ENCODE peak calls at places on chromosomes 6 and 20, in ten cellular contexts. I is dermis blood vessel endothelial cell; Z is stimulated activated naive B cell treated with anti-CD40 and anti-IgM and Interleukin-4, amounts not matched to agents 10 μg/mL and 1 μg/mL and 100 μg/mL, for 72 hours; F is HTR-8/SVneo; Q is T-cell; T is AG09309; G is brain microvascular endothelial cell; P is stimulated activated CD4-positive, alpha-beta T cell treated with anti-CD3 and anti-CD28 coated beads, Interleukin-4, amount 100 ng/mL, for 1 hour; V is left cardiac atrium; S is mesenteric fat pad. A is an unnamed sample.

GRCh38 chr20:58022711-58023110 is 205.7 kb downstream of the ANKRD60 start:
- DNase-seq in I (no peak), Z (no peak), F (no peak), Q (no peak), T (no peak), G (no peak), P (no peak), V (no peak), S (peak; percentile 3), A (no peak)

GRCh38 chr6:47267301-47267700 is 42.4 kb downstream of the TNFRSF21 start:
- DNase-seq in I (no peak), Z (no peak), F (no peak), Q (no peak), T (no peak), G (peak; percentile 14), P (no peak), V (no peak), S (no peak), A (no peak)

GRCh38 chr6:96301781-96302180 is 219.8 kb upstream of the UFL1 start:
- DNase-seq in I (no peak), Z (no peak), F (no peak), Q (no peak), T (no peak), G (no peak), P (no peak), V (no peak), S (no peak), A (no peak)

GRCh38 chr20:725491-725890 is 42.8 kb downstream of the SLC52A3 start:
- DNase-seq in I (no peak), Z (no peak), F (no peak), Q (no peak), T (no peak), G (no peak), P (no peak), V (no peak), S (no peak), A (no peak)

GRCh38 chr6:52839124-52840055 is 1.2 kb downstream of the GSTA5 start:
- DNase-seq in I (peak; percentile 76), Z (peak; percentile 16), F (peak; percentile 74), Q (peak; percentile 21), T (no peak), G (peak; percentile 61), P (peak; percentile 39), V (peak; percentile 29), S (no peak), A (no peak)

GRCh38 chr20:49823152-49823847 is 10.7 kb downstream of the SLC9A8 start:
- DNase-seq in I (no peak), Z (no peak), F (no peak), Q (no peak), T (no peak), G (no peak), P (no peak), V (no peak), S (no peak), A (no peak)

GRCh38 chr20:15930324-15931305 is 642.6 kb downstream of the KIF16B start:
- DNase-seq in I (peak; percentile 47), Z (no peak), F (no peak), Q (no peak), T (peak; percentile 5), G (peak; percentile 26), P (no peak), V (no peak), S (no peak), A (no peak)

GRCh38 chr6:170296746-170297576 is 6.1 kb upstream of the DLL1 start:
- DNase-seq in I (no peak), Z (no peak), F (no peak), Q (no peak), T (no peak), G (no peak), P (no peak), V (no peak), S (peak; percentile 87), A (no peak)

GRCh38 chr20:51366155-51366886 is 176.2 kb downstream of the NFATC2 start:
- DNase-seq in I (peak; percentile 92), Z (no peak), F (peak; percentile 99), Q (no peak), T (peak; percentile 99), G (peak; percentile 100), P (no peak), V (peak; percentile 92), S (no peak), A (no peak)

GRCh38 chr6:126812651-126813050 is 305.8 kb upstream of the RSPO3 start:
- DNase-seq in I (no peak), Z (no peak), F (no peak), Q (no peak), T (no peak), G (no peak), P (no peak), V (no peak), S (no peak), A (no peak)

GRCh38 chr6:42742116-42742894 is 3.6 kb downstream of the TBCC start:
- DNase-seq in I (peak; percentile 85), Z (no peak), F (peak; percentile 32), Q (no peak), T (no peak), G (no peak), P (no peak), V (no peak), S (no peak), A (no peak)

GRCh38 chr6:29792123-29793035 is 35.2 kb upstream of the HLA-G start:
- DNase-seq in I (peak; percentile 43), Z (peak; percentile 47), F (no peak), Q (peak; percentile 80), T (no peak), G (no peak), P (peak; percentile 72), V (peak; percentile 87), S (peak; percentile 93), A (no peak)

GRCh38 chr6:53725791-53726575 is 60.4 kb upstream of the KLHL31 start:
- DNase-seq in I (peak; percentile 85), Z (peak; percentile 49), F (peak; percentile 88), Q (peak; percentile 69), T (peak; percentile 25), G (peak; percentile 45), P (peak; percentile 78), V (peak; percentile 79), S (no peak), A (no peak)

GRCh38 chr6:116779569-116780164 is 14.1 kb upstream of the FAM162B start:
- DNase-seq in I (peak; percentile 57), Z (no peak), F (peak; percentile 27), Q (no peak), T (peak; percentile 7), G (no peak), P (no peak), V (no peak), S (no peak), A (no peak)

GRCh38 chr6:12012231-12012565 is at the start of gene HIVEP1:
- DNase-seq in I (peak; percentile 24), Z (no peak), F (no peak), Q (no peak), T (no peak), G (no peak), P (no peak), V (peak; percentile 36), S (no peak), A (no peak)

GRCh38 chr6:149128489-149129145 is 188.9 kb upstream of the TAB2 start:
- DNase-seq in I (no peak), Z (no peak), F (no peak), Q (peak; percentile 19), T (no peak), G (no peak), P (no peak), V (no peak), S (no peak), A (no peak)

GRCh38 chr6:79694623-79695311 is 63.6 kb downstream of the SH3BGRL2 start:
- DNase-seq in I (no peak), Z (no peak), F (no peak), Q (no peak), T (no peak), G (no peak), P (no peak), V (no peak), S (no peak), A (no peak)

GRCh38 chr6:128276311-128276710 is 244.1 kb downstream of the PTPRK start:
- DNase-seq in I (no peak), Z (no peak), F (no peak), Q (no peak), T (no peak), G (no peak), P (no peak), V (no peak), S (no peak), A (no peak)

GRCh38 chr6:74731921-74732320 is 473.9 kb downstream of the COL12A1 start:
- DNase-seq in I (no peak), Z (no peak), F (no peak), Q (no peak), T (peak; percentile 86), G (peak; percentile 89), P (no peak), V (no peak), S (no peak), A (no peak)

GRCh38 chr20:13356087-13356486 is 135.0 kb downstream of the ISM1 start:
- DNase-seq in I (no peak), Z (no peak), F (no peak), Q (no peak), T (no peak), G (no peak), P (no peak), V (no peak), S (no peak), A (no peak)

GRCh38 chr6:56706981-56707726 is 64.5 kb upstream of the DST start:
- DNase-seq in I (no peak), Z (no peak), F (no peak), Q (no peak), T (no peak), G (no peak), P (no peak), V (no peak), S (no peak), A (no peak)

GRCh38 chr20:25009218-25010145 is 16.9 kb upstream of the APMAP start:
- DNase-seq in I (no peak), Z (no peak), F (no peak), Q (no peak), T (no peak), G (no peak), P (no peak), V (no peak), S (peak; percentile 55), A (no peak)

GRCh38 chr20:3461911-3462677 is 8.7 kb upstream of the ATRN start:
- DNase-seq in I (no peak), Z (no peak), F (no peak), Q (no peak), T (no peak), G (no peak), P (no peak), V (no peak), S (no peak), A (no peak)

GRCh38 chr6:3919130-3919628 is 70.0 kb downstream of the FAM50B start:
- DNase-seq in I (no peak), Z (no peak), F (peak; percentile 29), Q (no peak), T (peak; percentile 71), G (no peak), P (no peak), V (no peak), S (no peak), A (peak; percentile 75)

GRCh38 chr6:117605169-117605826 is 3.0 kb upstream of the GOPC start:
- DNase-seq in I (peak; percentile 90), Z (peak; percentile 20), F (peak; percentile 69), Q (peak; percentile 24), T (peak; percentile 53), G (peak; percentile 56), P (peak; percentile 19), V (no peak), S (no peak), A (no peak)

GRCh38 chr6:4466769-4467480 is 309.3 kb upstream of the CDYL start:
- DNase-seq in I (peak; percentile 64), Z (no peak), F (no peak), Q (no peak), T (no peak), G (no peak), P (no peak), V (no peak), S (no peak), A (no peak)

GRCh38 chr6:90297124-90297865 is 652 bp upstream of the BACH2 start:
- DNase-seq in I (no peak), Z (no peak), F (no peak), Q (no peak), T (no peak), G (no peak), P (no peak), V (no peak), S (no peak), A (no peak)

GRCh38 chr6:158057213-158057987 is 75.7 kb downstream of the SYNJ2 start:
- DNase-seq in I (peak; percentile 93), Z (peak; percentile 61), F (peak; percentile 55), Q (no peak), T (peak; percentile 90), G (peak; percentile 92), P (no peak), V (no peak), S (peak; percentile 77), A (no peak)